ENCODE peak calls at places on chromosome 1, in four cellular contexts. T, K, F and Y are unnamed samples.

GRCh38 chr1:209741889-209742288 is 14.0 kb upstream of the TRAF3IP3 start:
- DNase-seq in T (no peak), K (no peak), F (no peak), Y (no peak)

GRCh38 chr1:62082456-62083363 is 111.9 kb upstream of the L1TD1 start:
- DNase-seq in T (no peak), K (peak), F (no peak), Y (peak)

GRCh38 chr1:23597635-23598388 is 38.5 kb upstream of the ID3 start:
- DNase-seq in T (no peak), K (no peak), F (no peak), Y (no peak)

GRCh38 chr1:240258910-240259309 is 167.2 kb downstream of the FMN2 start:
- DNase-seq in F (no peak), T (no peak), K (no peak), Y (no peak)

GRCh38 chr1:49523764-49524163 is 500.0 kb downstream of the AGBL4 start:
- DNase-seq in F (no peak), K (no peak), T (no peak), Y (no peak)

GRCh38 chr1:227420147-227420546 is 101.9 kb upstream of the CDC42BPA start:
- DNase-seq in F (no peak), K (no peak), T (no peak), Y (no peak)

GRCh38 chr1:66725885-66726665 is 26.2 kb upstream of the DYNLT5 start:
- DNase-seq in T (peak), F (peak), K (peak), Y (peak)

GRCh38 chr1:237287876-237288517 is 246.0 kb downstream of the RYR2 start:
- DNase-seq in T (no peak), K (no peak), F (no peak), Y (no peak)

GRCh38 chr1:225539069-225539468 is 111.2 kb upstream of the LBR start:
- DNase-seq in T (no peak), F (no peak), K (no peak), Y (no peak)

GRCh38 chr1:2596530-2597333 is 10.2 kb downstream of the PRXL2B start:
- DNase-seq in F (no peak), T (no peak), K (no peak), Y (no peak)

GRCh38 chr1:109910963-109911798 is 532 bp downstream of the CSF1 start:
- DNase-seq in K (no peak), T (no peak), F (peak), Y (no peak)

GRCh38 chr1:153443486-153443885 is 17.0 kb downstream of the S100A7 start:
- DNase-seq in F (no peak), T (no peak), K (no peak), Y (no peak)

GRCh38 chr1:182317489-182318180 is 74.0 kb downstream of the GLUL start:
- DNase-seq in F (no peak), K (no peak), T (no peak), Y (no peak)

GRCh38 chr1:161495490-161495889 is 9.8 kb upstream of the FCGR2A start:
- DNase-seq in T (no peak), K (no peak), F (no peak), Y (no peak)

GRCh38 chr1:168726719-168727118 is 2.3 kb downstream of the DPT start:
- DNase-seq in F (no peak), K (no peak), T (no peak), Y (peak)

GRCh38 chr1:109895720-109896504 is 14.7 kb upstream of the CSF1 start:
- DNase-seq in T (no peak), F (no peak), K (peak), Y (no peak)

GRCh38 chr1:162276493-162276892 is 100.2 kb downstream of the SPATA46 start:
- DNase-seq in K (peak), F (no peak), T (no peak), Y (peak)

GRCh38 chr1:40185951-40186864 is 25.0 kb downstream of the RLF start:
- DNase-seq in K (no peak), T (peak), F (no peak), Y (no peak)

GRCh38 chr1:195717651-195718050 is 890.6 kb downstream of the KCNT2 start:
- DNase-seq in F (no peak), K (no peak), T (no peak), Y (peak)

GRCh38 chr1:97245682-97246081 is 524.1 kb downstream of the PTBP2 start:
- DNase-seq in T (no peak), F (no peak), K (no peak), Y (no peak)

GRCh38 chr1:43134068-43134467 is 38.0 kb downstream of the EBNA1BP2 start:
- DNase-seq in K (peak), F (no peak), T (no peak), Y (no peak)

GRCh38 chr1:57707631-57708030 is 283.8 kb upstream of the DAB1 start:
- DNase-seq in F (no peak), K (no peak), T (no peak), Y (no peak)

GRCh38 chr1:208078752-208079151 is 165.4 kb downstream of the PLXNA2 start:
- DNase-seq in F (no peak), K (no peak), T (no peak), Y (no peak)

GRCh38 chr1:203328714-203329122 is 22.2 kb downstream of the FMOD start:
- DNase-seq in F (no peak), T (no peak), K (peak), Y (peak)

GRCh38 chr1:198620951-198621824 is 17.7 kb upstream of the PTPRC start:
- DNase-seq in K (no peak), F (no peak), T (peak), Y (no peak)
- TF ChIP-seq TCF12 in K (no peak), F (no peak), T (peak), Y (no peak)

GRCh38 chr1:106880226-106880625 is 176.2 kb upstream of the PRMT6 start:
- DNase-seq in K (no peak), F (no peak), T (no peak), Y (no peak)

GRCh38 chr1:106876384-106876783 is 180.1 kb upstream of the PRMT6 start:
- DNase-seq in T (no peak), K (no peak), F (no peak), Y (no peak)

GRCh38 chr1:106879538-106879937 is 176.9 kb upstream of the PRMT6 start:
- DNase-seq in F (no peak), K (no peak), T (no peak), Y (no peak)

DNA sequence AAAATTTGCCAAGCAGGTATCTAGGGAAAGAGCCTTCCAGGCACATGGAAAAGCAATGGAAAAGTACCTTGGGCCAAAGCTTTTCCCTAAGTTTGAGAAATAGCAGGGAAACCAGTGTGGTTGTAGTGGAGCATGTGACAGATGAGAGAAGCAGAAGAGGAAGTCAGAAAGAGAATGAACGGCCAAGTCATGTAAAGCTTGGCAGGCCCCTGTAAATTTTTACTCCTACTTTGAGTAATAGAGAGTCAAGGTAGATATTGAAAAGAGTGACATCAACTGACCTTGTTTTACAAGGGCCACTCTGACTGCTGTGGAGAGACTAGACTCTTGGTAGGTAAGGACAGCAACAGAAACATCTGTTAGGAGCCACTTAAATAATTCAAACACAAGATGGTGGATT is 180.9 kb upstream of the PRMT6 start:
- DNase-seq in K (no peak), F (no peak), T (no peak), Y (no peak)
- H2AFZ ChIP-seq in K (no peak), F (no peak), T (no peak), Y (no peak)

GRCh38 chr1:229998980-229999379 is 68.1 kb upstream of the GALNT2 start:
- DNase-seq in K (no peak), F (no peak), T (no peak), Y (no peak)
- TF ChIP-seq TCF12 in K (no peak), F (no peak), T (no peak), Y (no peak)

GRCh38 chr1:224217655-224218615 is 34.9 kb downstream of the DEGS1 start:
- DNase-seq in K (no peak), T (no peak), F (no peak), Y (no peak)

GRCh38 chr1:224223819-224224714 is 41.0 kb downstream of the DEGS1 start:
- DNase-seq in F (no peak), T (no peak), K (no peak), Y (no peak)

GRCh38 chr1:224216380-224216779 is 33.3 kb downstream of the DEGS1 start:
- DNase-seq in T (no peak), K (no peak), F (no peak), Y (no peak)

GRCh38 chr1:224219612-224220011 is 36.6 kb downstream of the DEGS1 start:
- DNase-seq in F (no peak), K (no peak), T (no peak), Y (no peak)

GRCh38 chr1:224219011-224219611 is 36.1 kb downstream of the DEGS1 start:
- DNase-seq in T (no peak), F (no peak), K (no peak), Y (no peak)
- H2AFZ ChIP-seq in T (no peak), F (no peak), K (no peak), Y (peak)

DNA sequence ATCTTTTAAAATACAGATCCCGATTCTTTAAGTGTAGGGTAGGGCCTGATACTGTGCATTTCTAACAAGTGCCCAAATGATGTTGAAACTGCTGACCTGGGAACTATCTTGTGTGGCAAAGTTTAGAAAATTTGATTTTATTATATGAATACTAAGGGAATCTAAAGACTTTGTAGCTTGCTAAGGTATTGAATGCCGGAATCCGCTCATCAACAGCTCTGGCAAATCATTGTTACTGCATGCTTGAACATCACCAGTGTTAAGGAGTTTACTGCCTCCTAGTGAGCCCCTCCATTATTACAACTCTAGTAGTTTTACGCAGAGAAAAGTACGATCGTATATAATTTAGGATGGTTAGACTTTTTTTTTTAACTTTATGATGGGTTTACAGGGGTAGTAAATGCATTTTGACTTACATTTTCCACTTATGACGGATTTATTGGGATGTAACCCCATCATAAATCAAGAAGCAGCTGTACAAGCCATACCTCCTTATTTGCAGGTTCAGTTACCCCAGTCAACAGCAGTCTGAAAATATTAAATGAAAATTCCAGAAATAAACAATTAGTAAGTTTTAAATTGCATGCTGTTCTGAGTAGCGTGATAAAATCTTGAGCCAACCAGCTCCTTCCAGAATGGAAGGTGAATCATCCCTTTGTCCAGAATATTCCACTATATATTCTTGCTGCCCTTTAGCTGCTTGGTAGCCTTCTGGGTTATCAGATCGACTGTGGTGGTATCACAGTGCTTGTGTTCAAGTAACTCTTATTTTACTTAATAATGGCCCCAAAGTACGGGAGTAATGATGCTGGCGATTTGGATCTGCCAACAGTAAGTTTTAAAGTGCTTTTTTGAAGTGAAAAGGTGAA is 898 bp downstream of the TYW3 start:
- DNase-seq in K (peak), T (no peak), F (no peak), Y (peak)
- TF ChIP-seq TCF12 in K (no peak), T (no peak), F (no peak), Y (no peak)

GRCh38 chr1:31957701-31958674 is 19.8 kb upstream of the PTP4A2 start:
- DNase-seq in F (no peak), K (no peak), T (peak), Y (no peak)

GRCh38 chr1:31955917-31956736 is 18.0 kb upstream of the PTP4A2 start:
- DNase-seq in F (no peak), K (peak), T (peak), Y (no peak)

GRCh38 chr1:31959941-31960340 is 21.8 kb upstream of the PTP4A2 start:
- DNase-seq in K (no peak), T (no peak), F (no peak), Y (no peak)

GRCh38 chr1:31959521-31959920 is 21.4 kb upstream of the PTP4A2 start:
- DNase-seq in F (no peak), T (no peak), K (no peak), Y (no peak)

DNA sequence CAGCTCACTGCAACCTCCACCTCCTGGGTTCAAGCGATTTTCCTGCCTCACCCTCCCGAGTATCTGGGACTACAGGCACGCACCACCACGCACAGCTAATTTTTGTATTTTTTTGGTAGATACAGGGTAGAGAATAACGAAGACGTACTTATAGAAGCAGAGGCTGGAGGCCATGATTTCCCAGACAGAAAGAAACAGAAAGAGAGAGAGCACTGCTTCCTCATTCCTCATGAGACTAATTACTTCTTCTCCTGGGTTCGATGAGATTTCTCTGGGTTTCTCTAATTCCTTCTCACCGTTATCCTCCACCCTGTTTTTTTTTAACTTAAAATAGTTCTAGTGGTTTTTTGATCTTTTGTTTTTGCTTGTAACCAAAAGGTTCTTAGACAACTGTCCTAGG is 23.4 kb upstream of the PTP4A2 start:
- DNase-seq in K (no peak), F (no peak), T (no peak), Y (no peak)
- H2AFZ ChIP-seq in K (no peak), F (no peak), T (peak), Y (no peak)

GRCh38 chr1:157399343-157399983 is 152.9 kb downstream of the FCRL5 start:
- DNase-seq in F (no peak), T (no peak), K (no peak), Y (no peak)
- TF ChIP-seq TCF12 in F (no peak), T (no peak), K (no peak), Y (no peak)

GRCh38 chr1:207069858-207070506 is 16.9 kb downstream of the PFKFB2 start:
- DNase-seq in K (no peak), F (no peak), T (no peak), Y (no peak)
- H2AFZ ChIP-seq in K (no peak), F (no peak), T (no peak), Y (no peak)